ENCODE peak calls at places on chromosomes 2 and 18, in ten cellular contexts. Z is nephron progenitor cell; C is DMS 273 treated with DMSO at 0.1 percent for 48 hours; G is AG04450; J is GM23338; U is NAMALWA; B is NT2/D1; K is activated CD4-positive, CD25-positive, alpha-beta regulatory T cell treated with anti-CD3 and anti-CD28 coated beads, Interleukin-2, amount 50 U/mL, for 72 hours; W is glomerular endothelial cell; L is stimulated activated CD4-positive, alpha-beta T cell treated with anti-CD3 and anti-CD28 coated beads, Interleukin-12 subunit alpha, Interleukin-12 subunit beta, amount 100 ng/mL, for 48 hours. P is an unnamed sample.

GRCh38 chr2:190512539-190513095 is 21.9 kb downstream of the NEMP2 start:
- DNase-seq in Z (no peak), L (no peak), C (no peak), G (no peak), B (no peak), K (no peak), W (no peak), U (no peak), J (no peak), P (no peak)

GRCh38 chr2:230913406-230913805 is 11.6 kb downstream of the GPR55 start:
- DNase-seq in B (no peak), G (no peak), J (peak; percentile 78), U (peak; percentile 41), C (peak; percentile 23), L (no peak), Z (no peak), W (no peak), K (peak; percentile 23), P (no peak)

GRCh38 chr2:205637037-205637602 is 45.2 kb upstream of the NRP2 start:
- DNase-seq in K (no peak), C (no peak), W (no peak), G (no peak), U (no peak), J (no peak), Z (no peak), B (no peak), L (no peak), P (no peak)

GRCh38 chr2:233822781-233823730 is 31.3 kb downstream of the HJURP start:
- DNase-seq in G (no peak), B (no peak), C (no peak), U (no peak), L (no peak), J (no peak), K (peak; percentile 12), W (no peak), Z (no peak), P (no peak)

GRCh38 chr2:44912660-44913059 is 28.8 kb upstream of the SIX3 start:
- DNase-seq in G (no peak), B (no peak), K (no peak), U (no peak), W (no peak), J (no peak), L (no peak), Z (no peak), C (no peak), P (no peak)

GRCh38 chr2:151860613-151861146 is 32.5 kb upstream of the ARL5A start:
- DNase-seq in Z (no peak), B (no peak), K (no peak), J (no peak), L (no peak), G (no peak), C (no peak), W (no peak), U (no peak), P (no peak)

GRCh38 chr18:50558157-50558556 is 1.7 kb upstream of the MAPK4 start:
- DNase-seq in B (no peak), C (no peak), J (no peak), W (no peak), G (no peak), U (no peak), K (no peak), Z (no peak), L (no peak), P (no peak)

GRCh38 chr2:119253114-119253702 is 29.6 kb downstream of the STEAP3 start:
- DNase-seq in B (no peak), C (no peak), Z (no peak), J (no peak), U (no peak), G (no peak), W (no peak), K (no peak), L (no peak), P (no peak)

GRCh38 chr18:48851563-48851962 is 99.2 kb downstream of the SMAD7 start:
- DNase-seq in B (no peak), L (no peak), U (no peak), W (no peak), C (no peak), J (no peak), G (no peak), K (no peak), Z (no peak), P (no peak)

GRCh38 chr18:48623468-48624220 is 84.8 kb downstream of the CTIF start:
- DNase-seq in G (peak; percentile 66), L (no peak), J (no peak), Z (no peak), B (no peak), K (no peak), C (no peak), U (no peak), W (no peak), P (no peak)

GRCh38 chr2:133264951-133265949 is 303.0 kb downstream of the NCKAP5 start:
- DNase-seq in Z (peak; percentile 64), C (no peak), L (no peak), W (no peak), J (peak; percentile 54), K (no peak), U (no peak), B (no peak), G (no peak), P (no peak)

GRCh38 chr2:39243469-39244123 is at the start of gene CDKL4:
- DNase-seq in B (no peak), L (no peak), Z (no peak), K (peak; percentile 53), C (no peak), G (no peak), W (no peak), U (no peak), J (no peak), P (no peak)

GRCh38 chr2:205198130-205198505 is 484.2 kb upstream of the NRP2 start:
- DNase-seq in U (no peak), Z (no peak), C (no peak), W (peak; percentile 67), B (no peak), G (peak; percentile 49), L (no peak), J (peak; percentile 53), K (no peak), P (no peak)

GRCh38 chr2:58107803-58108710 is 61.5 kb downstream of the VRK2 start:
- DNase-seq in K (no peak), U (no peak), B (no peak), C (no peak), J (peak; percentile 4), G (peak; percentile 82), L (no peak), W (peak; percentile 12), Z (no peak), P (no peak)

GRCh38 chr2:232519581-232519980 is 607 bp upstream of the PRSS56 start:
- DNase-seq in K (no peak), Z (no peak), J (no peak), L (no peak), C (no peak), W (no peak), G (no peak), U (no peak), B (no peak), P (no peak)

GRCh38 chr2:27496357-27497287 is at the start of gene GCKR:
- DNase-seq in U (no peak), B (no peak), G (no peak), C (no peak), J (no peak), L (no peak), Z (no peak), K (no peak), W (no peak), P (no peak)

GRCh38 chr2:47313141-47313691 is 89.7 kb upstream of the MSH2 start:
- DNase-seq in K (no peak), J (peak; percentile 48), Z (no peak), C (peak; percentile 37), L (no peak), W (no peak), G (no peak), U (no peak), B (no peak), P (no peak)

GRCh38 chr2:80086831-80087230 is 217.7 kb downstream of the LRRTM1 start:
- DNase-seq in J (peak; percentile 5), U (no peak), G (peak; percentile 77), K (no peak), Z (no peak), W (no peak), C (no peak), B (no peak), L (no peak), P (no peak)

GRCh38 chr2:11896386-11896785 is 150.0 kb downstream of the LPIN1 start:
- DNase-seq in Z (no peak), G (no peak), L (no peak), J (peak; percentile 39), C (no peak), K (no peak), W (no peak), B (peak; percentile 57), U (no peak), P (no peak)

GRCh38 chr2:181953773-181954537 is 31.7 kb upstream of the PPP1R1C start:
- DNase-seq in J (peak; percentile 95), C (peak; percentile 36), U (peak; percentile 75), Z (peak; percentile 85), W (peak; percentile 45), L (peak; percentile 45), K (peak; percentile 60), B (peak; percentile 79), G (no peak), P (peak; percentile 75)

GRCh38 chr2:25374827-25375226 is 33.1 kb upstream of the DNMT3A start:
- DNase-seq in B (no peak), Z (no peak), C (no peak), W (no peak), G (no peak), U (no peak), J (no peak), L (no peak), K (no peak), P (no peak)

GRCh38 chr2:128315122-128315828 is 3.4 kb downstream of the HS6ST1 start:
- DNase-seq in K (peak; percentile 21), B (no peak), L (no peak), Z (no peak), C (no peak), U (no peak), W (no peak), G (no peak), J (no peak), P (no peak)

GRCh38 chr2:225040862-225041209 is 1.4 kb downstream of the DOCK10 start:
- DNase-seq in B (no peak), C (no peak), W (no peak), Z (no peak), L (peak; percentile 34), G (no peak), J (no peak), K (peak; percentile 48), U (peak; percentile 56), P (no peak)

GRCh38 chr2:11949732-11950503 is 203.5 kb downstream of the LPIN1 start:
- DNase-seq in L (no peak), W (no peak), Z (no peak), B (no peak), U (peak; percentile 38), C (no peak), G (no peak), J (no peak), K (no peak), P (no peak)

GRCh38 chr18:55206941-55207340 is 247.7 kb upstream of the CCDC68 start:
- DNase-seq in J (no peak), C (no peak), W (no peak), U (no peak), G (no peak), K (no peak), Z (no peak), L (no peak), B (no peak), P (no peak)

GRCh38 chr2:132849118-132849517 is 179.1 kb upstream of the LYPD1 start:
- DNase-seq in L (no peak), B (no peak), K (no peak), J (no peak), W (no peak), G (peak; percentile 20), Z (no peak), C (no peak), U (no peak), P (no peak)

GRCh38 chr2:45013229-45014015 is 4.2 kb upstream of the SIX2 start:
- DNase-seq in J (peak; percentile 60), W (no peak), Z (peak; percentile 42), K (no peak), B (no peak), C (no peak), G (no peak), U (no peak), L (no peak), P (no peak)

GRCh38 chr2:3408781-3409180 is 29.3 kb downstream of the TRAPPC12 start:
- DNase-seq in J (no peak), K (no peak), Z (no peak), U (no peak), C (no peak), B (no peak), W (no peak), G (no peak), L (no peak), P (no peak)